ENCODE peak calls at places on chromosomes 7 and 10, in nine cellular contexts. One of them, this sample, is unnamed.

GRCh38 chr10:115871855-115872254 is 401.2 kb downstream of the GFRA1 start:
- DNase-seq in fibroblast of pulmonary artery: no peak
- DNase-seq in GM06990: no peak
- DNase-seq in astrocyte of the spinal cord: no peak
- DNase-seq in colonic mucosa: no peak
- DNase-seq in testis: no peak
- DNase-seq in WERI-Rb-1: no peak
- DNase-seq in psoas muscle: no peak
- DNase-seq in dorsolateral prefrontal cortex: no peak
- DNase-seq in this sample: no peak

GRCh38 chr7:75559355-75559986 is 67.4 kb downstream of the SPDYE5 start:
- DNase-seq in fibroblast of pulmonary artery: no peak
- DNase-seq in GM06990: no peak
- DNase-seq in astrocyte of the spinal cord: peak; percentile 39
- DNase-seq in colonic mucosa: no peak
- DNase-seq in testis: no peak
- DNase-seq in WERI-Rb-1: peak; percentile 74
- DNase-seq in psoas muscle: no peak
- DNase-seq in dorsolateral prefrontal cortex: peak; percentile 34
- DNase-seq in this sample: no peak

GRCh38 chr10:119209736-119210355 is 2.5 kb downstream of the GRK5 start:
- DNase-seq in fibroblast of pulmonary artery: peak; percentile 45
- DNase-seq in GM06990: no peak
- DNase-seq in astrocyte of the spinal cord: peak; percentile 23
- DNase-seq in colonic mucosa: no peak
- DNase-seq in testis: no peak
- DNase-seq in WERI-Rb-1: no peak
- DNase-seq in psoas muscle: no peak
- DNase-seq in dorsolateral prefrontal cortex: no peak
- DNase-seq in this sample: no peak

GRCh38 chr10:120423350-120424197 is 33.5 kb upstream of the PLPP4 start:
- DNase-seq in fibroblast of pulmonary artery: peak; percentile 65
- DNase-seq in GM06990: no peak
- DNase-seq in astrocyte of the spinal cord: peak; percentile 91
- DNase-seq in colonic mucosa: peak; percentile 35
- DNase-seq in testis: peak; percentile 75
- DNase-seq in WERI-Rb-1: peak; percentile 51
- DNase-seq in psoas muscle: no peak
- DNase-seq in dorsolateral prefrontal cortex: peak; percentile 66
- DNase-seq in this sample: no peak

GRCh38 chr10:43259981-43260761 is 6.7 kb downstream of the RASGEF1A start:
- DNase-seq in fibroblast of pulmonary artery: peak; percentile 29
- DNase-seq in GM06990: no peak
- DNase-seq in astrocyte of the spinal cord: no peak
- DNase-seq in colonic mucosa: no peak
- DNase-seq in testis: peak; percentile 75
- DNase-seq in WERI-Rb-1: no peak
- DNase-seq in psoas muscle: no peak
- DNase-seq in dorsolateral prefrontal cortex: no peak
- DNase-seq in this sample: no peak

GRCh38 chr10:79055892-79056291 is 12.9 kb upstream of the ZMIZ1 start:
- DNase-seq in fibroblast of pulmonary artery: no peak
- DNase-seq in GM06990: no peak
- DNase-seq in astrocyte of the spinal cord: no peak
- DNase-seq in colonic mucosa: peak; percentile 34
- DNase-seq in testis: no peak
- DNase-seq in WERI-Rb-1: no peak
- DNase-seq in psoas muscle: no peak
- DNase-seq in dorsolateral prefrontal cortex: no peak
- DNase-seq in this sample: no peak

GRCh38 chr7:35355911-35356310 is 102.0 kb upstream of the TBX20 start:
- DNase-seq in fibroblast of pulmonary artery: no peak
- DNase-seq in GM06990: no peak
- DNase-seq in astrocyte of the spinal cord: no peak
- DNase-seq in colonic mucosa: no peak
- DNase-seq in testis: no peak
- DNase-seq in WERI-Rb-1: no peak
- DNase-seq in psoas muscle: no peak
- DNase-seq in dorsolateral prefrontal cortex: no peak
- DNase-seq in this sample: no peak

GRCh38 chr7:30908681-30909080 is 3.0 kb upstream of the AQP1 start:
- DNase-seq in fibroblast of pulmonary artery: no peak
- DNase-seq in GM06990: no peak
- DNase-seq in astrocyte of the spinal cord: no peak
- DNase-seq in colonic mucosa: no peak
- DNase-seq in testis: no peak
- DNase-seq in WERI-Rb-1: no peak
- DNase-seq in psoas muscle: no peak
- DNase-seq in dorsolateral prefrontal cortex: no peak
- DNase-seq in this sample: no peak

GRCh38 chr10:61786728-61787127 is 114.8 kb upstream of the ARID5B start:
- DNase-seq in fibroblast of pulmonary artery: peak; percentile 73
- DNase-seq in GM06990: peak; percentile 25
- DNase-seq in astrocyte of the spinal cord: peak; percentile 88
- DNase-seq in colonic mucosa: no peak
- DNase-seq in testis: no peak
- DNase-seq in WERI-Rb-1: no peak
- DNase-seq in psoas muscle: no peak
- DNase-seq in dorsolateral prefrontal cortex: no peak
- DNase-seq in this sample: no peak

GRCh38 chr10:46995234-46995633 is 84.0 kb downstream of the PTPN20 start:
- DNase-seq in fibroblast of pulmonary artery: no peak
- DNase-seq in GM06990: no peak
- DNase-seq in astrocyte of the spinal cord: no peak
- DNase-seq in colonic mucosa: no peak
- DNase-seq in testis: no peak
- DNase-seq in WERI-Rb-1: peak; percentile 27
- DNase-seq in psoas muscle: no peak
- DNase-seq in dorsolateral prefrontal cortex: no peak
- DNase-seq in this sample: no peak

GRCh38 chr7:11332865-11333228 is 359.2 kb downstream of the PHF14 start:
- DNase-seq in fibroblast of pulmonary artery: no peak
- DNase-seq in GM06990: no peak
- DNase-seq in astrocyte of the spinal cord: no peak
- DNase-seq in colonic mucosa: no peak
- DNase-seq in testis: no peak
- DNase-seq in WERI-Rb-1: no peak
- DNase-seq in psoas muscle: no peak
- DNase-seq in dorsolateral prefrontal cortex: no peak
- DNase-seq in this sample: no peak

GRCh38 chr7:147833981-147834380 is 756.6 kb upstream of the C7orf33 start:
- DNase-seq in fibroblast of pulmonary artery: no peak
- DNase-seq in GM06990: no peak
- DNase-seq in astrocyte of the spinal cord: no peak
- DNase-seq in colonic mucosa: no peak
- DNase-seq in testis: no peak
- DNase-seq in WERI-Rb-1: no peak
- DNase-seq in psoas muscle: no peak
- DNase-seq in dorsolateral prefrontal cortex: no peak
- DNase-seq in this sample: no peak

GRCh38 chr10:58512470-58513188 is at the start of gene BICC1:
- DNase-seq in fibroblast of pulmonary artery: peak; percentile 58
- DNase-seq in GM06990: no peak
- DNase-seq in astrocyte of the spinal cord: peak; percentile 63
- DNase-seq in colonic mucosa: peak; percentile 47
- DNase-seq in testis: peak; percentile 72
- DNase-seq in WERI-Rb-1: peak; percentile 55
- DNase-seq in psoas muscle: peak; percentile 61
- DNase-seq in dorsolateral prefrontal cortex: peak; percentile 46
- DNase-seq in this sample: no peak

GRCh38 chr10:69474688-69475432 is 23.6 kb downstream of the TSPAN15 start:
- DNase-seq in fibroblast of pulmonary artery: peak; percentile 67
- DNase-seq in GM06990: no peak
- DNase-seq in astrocyte of the spinal cord: peak; percentile 62
- DNase-seq in colonic mucosa: no peak
- DNase-seq in testis: no peak
- DNase-seq in WERI-Rb-1: no peak
- DNase-seq in psoas muscle: no peak
- DNase-seq in dorsolateral prefrontal cortex: no peak
- DNase-seq in this sample: no peak

GRCh38 chr7:95396136-95397032 is at the start of gene PON3:
- DNase-seq in fibroblast of pulmonary artery: no peak
- DNase-seq in GM06990: peak; percentile 60
- DNase-seq in astrocyte of the spinal cord: no peak
- DNase-seq in colonic mucosa: peak; percentile 65
- DNase-seq in testis: peak; percentile 66
- DNase-seq in WERI-Rb-1: no peak
- DNase-seq in psoas muscle: peak; percentile 20
- DNase-seq in dorsolateral prefrontal cortex: no peak
- DNase-seq in this sample: no peak

GRCh38 chr7:136874393-136875032 is 6.1 kb downstream of the CHRM2 start:
- DNase-seq in fibroblast of pulmonary artery: peak; percentile 29
- DNase-seq in GM06990: no peak
- DNase-seq in astrocyte of the spinal cord: peak; percentile 36
- DNase-seq in colonic mucosa: no peak
- DNase-seq in testis: no peak
- DNase-seq in WERI-Rb-1: peak; percentile 20
- DNase-seq in psoas muscle: no peak
- DNase-seq in dorsolateral prefrontal cortex: no peak
- DNase-seq in this sample: no peak
- TF ChIP-seq CTCF in fibroblast of pulmonary artery: peak; percentile 54
- TF ChIP-seq CTCF in GM06990: peak; percentile 34
- TF ChIP-seq CTCF in astrocyte of the spinal cord: peak; percentile 59
- TF ChIP-seq CTCF in colonic mucosa: no peak
- TF ChIP-seq CTCF in testis: no peak
- TF ChIP-seq CTCF in WERI-Rb-1: peak; percentile 47
- TF ChIP-seq CTCF in psoas muscle: no peak
- TF ChIP-seq CTCF in dorsolateral prefrontal cortex: peak; percentile 46
- TF ChIP-seq CTCF in this sample: no peak

GRCh38 chr10:48749254-48749787 is 64.6 kb downstream of the WDFY4 start:
- DNase-seq in fibroblast of pulmonary artery: no peak
- DNase-seq in GM06990: no peak
- DNase-seq in astrocyte of the spinal cord: no peak
- DNase-seq in colonic mucosa: no peak
- DNase-seq in testis: no peak
- DNase-seq in WERI-Rb-1: no peak
- DNase-seq in psoas muscle: no peak
- DNase-seq in dorsolateral prefrontal cortex: no peak
- DNase-seq in this sample: no peak

GRCh38 chr10:48745662-48746245 is 61.1 kb downstream of the WDFY4 start:
- DNase-seq in fibroblast of pulmonary artery: no peak
- DNase-seq in GM06990: no peak
- DNase-seq in astrocyte of the spinal cord: no peak
- DNase-seq in colonic mucosa: no peak
- DNase-seq in testis: peak; percentile 49
- DNase-seq in WERI-Rb-1: peak; percentile 14
- DNase-seq in psoas muscle: no peak
- DNase-seq in dorsolateral prefrontal cortex: no peak
- DNase-seq in this sample: no peak

GRCh38 chr10:48750019-48750418 is 65.3 kb downstream of the WDFY4 start:
- DNase-seq in fibroblast of pulmonary artery: no peak
- DNase-seq in GM06990: no peak
- DNase-seq in astrocyte of the spinal cord: no peak
- DNase-seq in colonic mucosa: no peak
- DNase-seq in testis: no peak
- DNase-seq in WERI-Rb-1: no peak
- DNase-seq in psoas muscle: no peak
- DNase-seq in dorsolateral prefrontal cortex: no peak
- DNase-seq in this sample: no peak

GRCh38 chr10:48750991-48751390 is 66.3 kb downstream of the WDFY4 start:
- DNase-seq in fibroblast of pulmonary artery: no peak
- DNase-seq in GM06990: no peak
- DNase-seq in astrocyte of the spinal cord: no peak
- DNase-seq in colonic mucosa: no peak
- DNase-seq in testis: no peak
- DNase-seq in WERI-Rb-1: no peak
- DNase-seq in psoas muscle: no peak
- DNase-seq in dorsolateral prefrontal cortex: no peak
- DNase-seq in this sample: no peak

DNA sequence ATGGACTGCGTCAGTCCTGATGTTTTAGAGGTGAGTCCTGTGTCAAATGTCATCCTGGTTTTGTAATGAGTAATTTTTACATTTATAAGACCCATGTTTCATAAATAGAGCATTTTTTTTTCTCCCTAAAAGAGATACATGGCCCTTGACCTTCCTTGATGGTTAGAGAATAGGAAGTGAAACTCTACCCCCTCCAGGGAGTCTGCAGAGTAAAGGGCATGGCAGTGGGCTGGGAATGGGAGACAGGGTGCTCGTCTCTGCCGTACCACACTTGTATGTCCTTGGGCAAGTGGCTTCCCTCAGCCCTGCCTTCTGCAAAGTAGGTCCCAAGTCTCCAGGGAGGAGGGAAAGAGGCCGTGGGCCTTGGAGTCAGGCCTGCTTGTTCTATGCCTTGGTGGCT is 63.9 kb downstream of the WDFY4 start:
- DNase-seq in fibroblast of pulmonary artery: no peak
- DNase-seq in GM06990: peak; percentile 29
- DNase-seq in astrocyte of the spinal cord: no peak
- DNase-seq in colonic mucosa: no peak
- DNase-seq in testis: no peak
- DNase-seq in WERI-Rb-1: no peak
- DNase-seq in psoas muscle: no peak
- DNase-seq in dorsolateral prefrontal cortex: no peak
- DNase-seq in this sample: no peak
- H3K4me3 ChIP-seq in fibroblast of pulmonary artery: no peak overlapping the region
- H3K4me3 ChIP-seq in GM06990: no peak overlapping the region
- H3K4me3 ChIP-seq in astrocyte of the spinal cord: no peak overlapping the region
- H3K4me3 ChIP-seq in colonic mucosa: no peak overlapping the region
- H3K4me3 ChIP-seq in testis: no peak overlapping the region
- H3K4me3 ChIP-seq in WERI-Rb-1: no peak overlapping the region
- H3K4me3 ChIP-seq in psoas muscle: no peak overlapping the region
- H3K4me3 ChIP-seq in dorsolateral prefrontal cortex: no peak overlapping the region
- H3K4me3 ChIP-seq in this sample: no peak overlapping the region

DNA sequence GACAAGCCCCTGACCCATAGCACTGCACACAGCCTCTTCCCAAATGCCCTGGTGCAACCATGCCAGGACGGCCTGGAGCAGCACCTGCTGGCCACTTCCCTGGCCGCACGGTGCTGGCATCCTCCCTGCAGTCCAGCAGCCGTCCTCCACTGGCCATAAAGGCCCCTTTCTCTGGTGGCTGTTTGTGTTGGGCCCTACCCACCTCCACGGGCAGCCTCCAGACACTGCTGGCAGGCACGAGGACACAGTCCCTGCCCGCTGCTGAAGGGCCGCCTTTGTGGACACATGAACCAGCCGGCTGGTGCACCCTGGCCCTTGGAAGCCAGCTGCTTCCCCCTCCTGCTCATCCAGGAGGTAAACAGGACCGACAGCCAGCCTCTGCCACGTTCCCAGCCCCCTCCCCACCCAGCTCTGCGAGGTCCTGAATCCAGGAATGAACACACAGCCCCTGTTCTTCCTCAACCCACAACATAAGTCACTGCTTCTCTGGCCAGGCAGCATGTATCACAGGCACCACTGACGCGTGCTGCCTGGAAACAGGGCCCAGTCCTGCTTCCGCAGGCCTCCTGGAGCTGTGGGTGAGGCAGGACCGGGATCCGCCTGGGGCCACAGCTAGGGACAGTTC is 43.8 kb downstream of the SPOCK2 start:
- DNase-seq in fibroblast of pulmonary artery: no peak
- DNase-seq in GM06990: no peak
- DNase-seq in astrocyte of the spinal cord: no peak
- DNase-seq in colonic mucosa: no peak
- DNase-seq in testis: peak; percentile 84
- DNase-seq in WERI-Rb-1: no peak
- DNase-seq in psoas muscle: peak; percentile 50
- DNase-seq in dorsolateral prefrontal cortex: peak; percentile 89
- DNase-seq in this sample: peak; percentile 78
- TF ChIP-seq CTCF in fibroblast of pulmonary artery: peak; percentile 23
- TF ChIP-seq CTCF in GM06990: no peak
- TF ChIP-seq CTCF in astrocyte of the spinal cord: peak; percentile 71
- TF ChIP-seq CTCF in colonic mucosa: peak; percentile 25
- TF ChIP-seq CTCF in testis: peak; percentile 52
- TF ChIP-seq CTCF in WERI-Rb-1: peak; percentile 57
- TF ChIP-seq CTCF in psoas muscle: peak; percentile 65
- TF ChIP-seq CTCF in dorsolateral prefrontal cortex: peak; percentile 68
- TF ChIP-seq CTCF in this sample: peak; percentile 78

GRCh38 chr7:379456-380225 is 89.7 kb downstream of the FOXL3 start:
- DNase-seq in fibroblast of pulmonary artery: no peak
- DNase-seq in GM06990: no peak
- DNase-seq in astrocyte of the spinal cord: no peak
- DNase-seq in colonic mucosa: peak; percentile 30
- DNase-seq in testis: peak; percentile 26
- DNase-seq in WERI-Rb-1: no peak
- DNase-seq in psoas muscle: no peak
- DNase-seq in dorsolateral prefrontal cortex: peak; percentile 31
- DNase-seq in this sample: no peak
- H3K4me3 ChIP-seq in fibroblast of pulmonary artery: no peak overlapping the region
- H3K4me3 ChIP-seq in GM06990: peak overlapping the region; percentile 27
- H3K4me3 ChIP-seq in astrocyte of the spinal cord: no peak overlapping the region
- H3K4me3 ChIP-seq in colonic mucosa: peak overlapping the region; percentile 23
- H3K4me3 ChIP-seq in testis: no peak overlapping the region
- H3K4me3 ChIP-seq in WERI-Rb-1: no peak overlapping the region
- H3K4me3 ChIP-seq in psoas muscle: peak overlapping the region; percentile 58
- H3K4me3 ChIP-seq in dorsolateral prefrontal cortex: peak overlapping the region; percentile 30
- H3K4me3 ChIP-seq in this sample: peak overlapping the region; percentile 63